ENCODE peak calls at places on chromosomes 4 and X, in four cellular contexts. F is WERI-Rb-1, V is upper lobe of right lung, E is body of pancreas. Y is an unnamed sample.

GRCh38 chr4:24793219-24794005 is 2.0 kb upstream of the SOD3 start:
- DNase-seq in F (no peak), V (no peak), E (no peak), Y (no peak)

GRCh38 chrX:151711787-151712186 is 4.0 kb upstream of the FATE1 start:
- DNase-seq in F (no peak), V (no peak), E (no peak), Y (no peak)

GRCh38 chrX:79231662-79232061 is 87.2 kb downstream of the GPR174 start:
- DNase-seq in F (no peak), V (no peak), E (no peak), Y (no peak)

GRCh38 chr4:27836505-27836904 is 975.9 kb downstream of the STIM2 start:
- DNase-seq in F (no peak), V (no peak), E (no peak), Y (no peak)

GRCh38 chrX:94831364-94831763 is 1157.4 kb downstream of the FAM133A start:
- DNase-seq in F (no peak), V (no peak), E (no peak), Y (no peak)

GRCh38 chr4:144355809-144356757 is 215.6 kb upstream of the GYPA start:
- DNase-seq in F (peak), V (no peak), E (no peak), Y (peak)

GRCh38 chr4:91325495-91325894 is 978.3 kb upstream of the GRID2 start:
- DNase-seq in F (no peak), V (no peak), E (peak), Y (no peak)

GRCh38 chrX:136643243-136643642 is 4.7 kb upstream of the CD40LG start:
- DNase-seq in F (no peak), V (no peak), E (no peak), Y (no peak)

GRCh38 chr4:113955948-113956347 is 23.5 kb downstream of the ARSJ start:
- DNase-seq in F (no peak), V (no peak), E (no peak), Y (no peak)

GRCh38 chr4:93996895-93997294 is 168.3 kb downstream of the ATOH1 start:
- DNase-seq in F (no peak), V (no peak), E (no peak), Y (no peak)

GRCh38 chr4:158411180-158411721 is 110.4 kb upstream of the RXFP1 start:
- DNase-seq in F (no peak), V (no peak), E (no peak), Y (no peak)

GRCh38 chr4:38319456-38320348 is 344.3 kb upstream of the KLF3 start:
- DNase-seq in F (peak), V (peak), E (peak), Y (peak)

GRCh38 chrX:69237228-69237627 is 72.0 kb upstream of the PJA1 start:
- DNase-seq in F (no peak), V (no peak), E (no peak), Y (no peak)

GRCh38 chrX:152850465-152850864 is 19.6 kb downstream of the NSDHL start:
- DNase-seq in F (no peak), V (no peak), E (no peak), Y (no peak)

GRCh38 chr4:42018451-42018850 is 28.1 kb downstream of the SLC30A9 start:
- DNase-seq in F (peak), V (no peak), E (no peak), Y (no peak)

GRCh38 chr4:112312610-112313239 is 15.6 kb downstream of the ALPK1 start:
- DNase-seq in F (no peak), V (no peak), E (no peak), Y (no peak)

GRCh38 chr4:152937280-152937534 is 1.1 kb downstream of the FHDC1 start:
- DNase-seq in F (no peak), V (no peak), E (no peak), Y (no peak)

GRCh38 chrX:153633048-153633447 is 14.0 kb upstream of the DUSP9 start:
- DNase-seq in F (no peak), V (no peak), E (no peak), Y (no peak)

GRCh38 chr4:155433636-155434360 is 57.0 kb upstream of the MAP9 start:
- DNase-seq in F (no peak), V (no peak), E (no peak), Y (no peak)

GRCh38 chrX:8987672-8988250 is 46.2 kb downstream of the FAM9B start:
- DNase-seq in F (no peak), V (no peak), E (no peak), Y (no peak)

GRCh38 chr4:143118666-143119065 is 66.1 kb upstream of the USP38 start:
- DNase-seq in F (no peak), V (no peak), E (no peak), Y (no peak)

GRCh38 chrX:150972450-150972849 is 10.7 kb upstream of the HMGB3 start:
- DNase-seq in F (no peak), V (no peak), E (no peak), Y (no peak)

GRCh38 chr4:80192937-80193336 is 4.4 kb upstream of the PRDM8 start:
- DNase-seq in F (no peak), V (no peak), E (no peak), Y (peak)

GRCh38 chrX:19535481-19535880 is 20.2 kb upstream of the MAP3K15 start:
- DNase-seq in F (no peak), V (no peak), E (no peak), Y (no peak)

GRCh38 chr4:1055721-1056590 is 44.5 kb downstream of the FGFRL1 start:
- DNase-seq in F (peak), V (peak), E (no peak), Y (no peak)

GRCh38 chr4:52142816-52143215 is 91.7 kb downstream of the SPATA18 start:
- DNase-seq in F (no peak), V (no peak), E (no peak), Y (no peak)

GRCh38 chr4:163609046-163609445 is 114.6 kb downstream of the TMA16 start:
- DNase-seq in F (no peak), V (no peak), E (no peak), Y (no peak)

GRCh38 chr4:147310312-147310711 is 170.6 kb upstream of the EDNRA start:
- DNase-seq in F (no peak), V (no peak), E (no peak), Y (no peak)

DNA sequence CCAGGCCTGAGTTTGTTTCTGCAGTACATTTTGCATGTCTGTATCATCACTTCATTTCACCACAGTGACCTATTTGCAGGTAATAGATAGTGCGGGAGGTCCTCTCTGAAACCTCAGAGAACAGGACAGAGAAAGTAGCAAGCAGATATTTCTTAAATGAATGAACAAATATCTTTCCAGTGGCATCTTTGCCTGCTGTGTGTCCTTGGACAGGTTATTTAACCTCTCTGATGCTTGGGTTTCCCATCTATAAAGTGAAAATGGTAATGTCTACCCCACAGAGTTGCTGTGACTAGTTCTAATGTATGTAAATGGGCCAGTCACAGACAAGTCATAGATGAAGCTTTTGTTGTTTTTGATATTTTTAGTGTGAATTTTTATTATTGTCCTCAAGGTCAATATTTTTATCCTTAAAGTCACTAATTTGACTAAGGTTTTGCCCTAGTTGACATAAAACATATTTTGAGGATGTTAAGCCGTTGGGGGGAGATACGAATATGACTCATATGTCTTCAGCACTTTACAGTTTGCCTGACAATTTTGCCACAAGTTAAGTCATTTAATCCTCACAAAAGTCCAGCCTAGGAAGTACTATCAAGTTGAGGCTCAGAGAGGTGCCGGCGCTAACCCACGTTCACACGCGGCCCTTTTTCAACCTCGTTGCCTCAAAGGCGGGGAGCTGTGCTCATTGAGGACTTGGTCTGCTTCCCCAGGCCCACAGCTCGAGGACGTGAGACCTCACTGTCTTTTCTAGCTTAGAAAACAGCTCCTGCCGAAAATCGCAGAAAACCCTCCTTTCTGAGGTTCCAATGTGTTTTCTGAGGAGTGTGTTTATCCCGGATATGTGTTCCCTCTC is 126.7 kb upstream of the STX18 start:
- DNase-seq in F (no peak), V (no peak), E (no peak), Y (no peak)
- H3K27ac ChIP-seq in F (no peak), V (no peak), E (no peak), Y (peak)

DNA sequence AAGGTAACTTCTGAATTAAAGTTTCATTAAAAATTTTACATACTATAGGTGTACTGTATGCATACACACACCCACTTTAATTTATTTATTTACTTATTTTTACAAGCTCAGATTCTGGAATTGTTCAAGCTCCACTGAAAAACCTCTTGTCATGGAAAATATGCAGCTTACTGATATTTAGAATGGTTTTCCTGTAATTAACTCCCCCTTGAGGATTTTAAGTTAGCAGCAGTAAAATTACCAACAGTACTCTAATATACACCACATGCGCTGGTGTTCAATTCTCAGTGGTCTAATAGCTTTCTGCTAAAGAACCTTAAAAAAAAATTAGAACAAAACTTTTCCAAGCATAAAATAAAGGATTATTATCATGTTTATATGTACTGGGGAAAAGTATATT is 12.0 kb downstream of the MAB21L2 start:
- DNase-seq in F (no peak), V (no peak), E (no peak), Y (no peak)
- TF ChIP-seq CTCF in F (no peak), V (no peak), E (peak), Y (peak)

GRCh38 chr4:85806346-85806745 is 331.4 kb downstream of the ARHGAP24 start:
- DNase-seq in F (no peak), V (no peak), E (no peak), Y (no peak)

GRCh38 chr4:85808864-85809263 is 333.9 kb downstream of the ARHGAP24 start:
- DNase-seq in F (no peak), V (no peak), E (no peak), Y (no peak)

GRCh38 chr4:85803846-85804245 is 328.9 kb downstream of the ARHGAP24 start:
- DNase-seq in F (no peak), V (no peak), E (no peak), Y (no peak)

GRCh38 chr4:85808104-85808503 is 333.2 kb downstream of the ARHGAP24 start:
- DNase-seq in F (no peak), V (no peak), E (no peak), Y (no peak)

DNA sequence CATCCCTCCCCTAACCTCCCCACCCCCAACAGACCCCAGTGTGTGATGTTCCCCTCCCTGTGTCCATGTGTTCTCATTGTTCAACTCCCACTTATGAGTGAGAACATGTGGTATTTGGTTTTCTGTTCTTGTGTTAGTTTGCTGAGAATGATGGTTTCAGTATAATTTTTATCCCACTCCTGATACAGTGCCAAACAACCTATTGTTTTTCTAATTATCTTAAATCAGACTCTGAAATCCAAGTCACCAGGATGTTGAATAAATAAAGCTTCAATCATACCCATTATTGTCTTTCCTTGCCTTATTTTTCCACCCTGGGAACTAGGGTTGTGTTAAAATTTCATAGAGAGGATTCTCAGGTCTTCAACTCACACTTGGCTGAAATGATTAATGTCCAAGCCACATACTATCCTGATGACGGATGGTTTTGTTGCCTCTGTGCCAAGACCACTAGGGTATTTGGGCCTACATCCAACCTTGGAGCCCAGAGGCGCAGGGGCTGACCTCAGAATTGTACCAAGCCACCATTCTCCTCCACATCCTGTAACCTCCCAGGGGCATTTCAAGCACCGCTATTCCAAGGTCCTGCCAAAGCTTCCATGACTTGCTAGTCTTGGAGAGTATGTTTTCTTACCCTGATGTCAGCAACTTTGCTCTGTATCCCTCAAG is 332.4 kb downstream of the ARHGAP24 start:
- DNase-seq in F (no peak), V (no peak), E (no peak), Y (no peak)
- H3K27ac ChIP-seq in F (no peak), V (no peak), E (no peak), Y (no peak)

DNA sequence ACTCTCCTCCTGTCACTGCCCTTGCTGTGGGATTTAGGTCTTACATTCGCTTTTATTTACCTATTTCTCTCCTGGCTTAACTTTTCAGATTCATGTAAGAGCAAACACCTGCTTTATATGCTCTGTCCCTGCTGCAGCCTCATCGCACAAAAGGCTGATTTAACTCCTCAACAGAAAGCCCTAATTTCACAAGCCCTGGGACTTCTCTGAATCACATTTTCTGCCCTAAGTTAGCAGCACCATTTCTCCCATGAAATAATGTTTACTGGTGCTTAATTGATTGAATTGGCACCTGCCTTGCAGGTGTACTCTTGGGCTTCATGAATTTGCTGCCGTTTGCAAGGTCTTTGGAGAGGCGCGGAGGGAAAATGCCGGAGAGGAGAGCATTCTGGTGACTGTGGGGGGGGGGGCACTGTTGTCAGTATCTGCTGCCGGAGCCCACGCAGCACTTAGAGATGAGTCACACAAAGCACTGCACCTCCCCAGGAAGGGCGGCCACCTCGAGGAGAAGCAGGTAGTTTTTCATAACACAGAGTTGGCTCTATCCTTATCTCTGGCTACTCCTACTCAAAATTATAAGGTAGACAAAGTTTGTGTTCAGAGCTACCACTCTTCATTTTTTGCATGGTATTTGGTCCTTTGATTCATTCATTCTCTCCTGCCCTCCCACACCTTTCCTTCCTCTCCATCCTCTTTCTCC is 76.4 kb upstream of the SCOC start:
- DNase-seq in F (no peak), V (no peak), E (no peak), Y (no peak)
- TF ChIP-seq CTCF in F (no peak), V (no peak), E (no peak), Y (no peak)

DNA sequence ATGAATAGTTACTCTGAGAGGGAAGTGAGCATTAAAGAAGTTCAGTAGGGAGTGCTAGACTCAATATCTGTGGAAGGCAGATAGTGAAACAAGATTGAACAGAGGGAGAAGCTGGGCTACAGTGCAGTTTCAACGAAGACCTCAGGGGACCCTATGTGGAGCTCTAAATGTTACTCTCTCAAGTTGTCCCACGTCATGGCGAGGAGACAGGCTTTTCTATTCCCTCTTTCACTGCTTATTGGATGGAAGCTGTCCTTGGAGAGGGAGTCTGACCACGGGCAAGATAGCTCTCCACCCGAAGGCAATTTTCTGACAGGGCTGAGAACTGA is 42.3 kb upstream of the CCSER1 start:
- DNase-seq in F (no peak), V (no peak), E (no peak), Y (no peak)
- H3K27ac ChIP-seq in F (no peak), V (no peak), E (no peak), Y (no peak)